ENCODE peak calls at places on chromosomes 11 and 22, in nine cellular contexts. P is CD8-positive, alpha-beta T cell; J is SK-N-SH; H is fibroblast of mammary gland; X is HepG2; A is fibroblast of pulmonary artery; E is GM12865; C is brain microvascular endothelial cell; R is ovary. F is an unnamed sample.

GRCh38 chr11:73121692-73122091 is 20.4 kb downstream of the FCHSD2 start:
- DNase-seq in P (no peak), J (peak), H (peak), X (no peak), A (no peak), E (no peak), C (no peak), R (no peak), F (no peak)

GRCh38 chr11:8776209-8776608 is 93.6 kb downstream of the RPL27A start:
- DNase-seq in P (no peak), J (no peak), H (no peak), X (peak), A (no peak), E (no peak), C (no peak), R (no peak), F (no peak)

GRCh38 chr11:31815743-31816466 is 4.8 kb upstream of the PAX6 start:
- DNase-seq in P (no peak), J (peak), H (no peak), X (no peak), A (no peak), E (no peak), C (no peak), R (no peak), F (no peak)

GRCh38 chr11:69912911-69913451 is 93.8 kb upstream of the FGF3 start:
- DNase-seq in P (no peak), J (peak), H (peak), X (no peak), A (no peak), E (peak), C (no peak), R (peak), F (no peak)

GRCh38 chr11:119937412-119937811 is 200.5 kb downstream of the TRIM29 start:
- DNase-seq in P (no peak), J (no peak), H (no peak), X (no peak), A (no peak), E (no peak), C (no peak), R (no peak), F (no peak)

GRCh38 chr11:45341379-45341778 is 55.2 kb upstream of the SYT13 start:
- DNase-seq in P (no peak), J (no peak), H (no peak), X (no peak), A (no peak), E (no peak), C (no peak), R (no peak), F (no peak)

GRCh38 chr11:111777094-111778046 is 11.2 kb upstream of the PPP2R1B start:
- DNase-seq in P (no peak), J (peak), H (peak), X (peak), A (peak), E (peak), C (peak), R (no peak), F (peak)

GRCh38 chr11:130865091-130865771 is 51.0 kb downstream of the SNX19 start:
- DNase-seq in P (no peak), J (no peak), H (no peak), X (peak), A (no peak), E (no peak), C (no peak), R (no peak), F (no peak)

GRCh38 chr11:131760191-131760951 is 390.0 kb downstream of the NTM start:
- DNase-seq in P (no peak), J (no peak), H (peak), X (no peak), A (peak), E (no peak), C (peak), R (no peak), F (no peak)

GRCh38 chr11:107741044-107741823 is 29.4 kb upstream of the SLN start:
- DNase-seq in P (no peak), J (peak), H (peak), X (peak), A (peak), E (peak), C (peak), R (no peak), F (peak)

GRCh38 chr11:7642747-7643146 is 30.6 kb downstream of the CYB5R2 start:
- DNase-seq in P (no peak), J (no peak), H (no peak), X (no peak), A (no peak), E (no peak), C (no peak), R (no peak), F (no peak)

GRCh38 chr11:78313181-78313788 is 104.3 kb downstream of the GAB2 start:
- DNase-seq in P (no peak), J (no peak), H (peak), X (peak), A (peak), E (no peak), C (peak), R (no peak), F (no peak)

GRCh38 chr11:126578021-126578420 is 222.5 kb downstream of the ST3GAL4 start:
- DNase-seq in P (no peak), J (no peak), H (no peak), X (no peak), A (no peak), E (no peak), C (no peak), R (no peak), F (no peak)

GRCh38 chr11:34165786-34166557 is 60.5 kb downstream of the NAT10 start:
- DNase-seq in P (no peak), J (peak), H (peak), X (no peak), A (no peak), E (no peak), C (no peak), R (no peak), F (no peak)

GRCh38 chr11:6397156-6397555 is 6.9 kb downstream of the SMPD1 start:
- DNase-seq in P (no peak), J (no peak), H (no peak), X (no peak), A (no peak), E (no peak), C (no peak), R (no peak), F (no peak)

GRCh38 chr11:57426439-57426753 is 525 bp downstream of the SLC43A3 start:
- DNase-seq in P (no peak), J (no peak), H (no peak), X (no peak), A (no peak), E (peak), C (no peak), R (no peak), F (no peak)

GRCh38 chr11:112280268-112281126 is 19.8 kb upstream of the PLET1 start:
- DNase-seq in P (peak), J (peak), H (peak), X (peak), A (peak), E (peak), C (peak), R (peak), F (peak)

GRCh38 chr11:95711162-95711944 is 78.2 kb downstream of the FAM76B start:
- DNase-seq in P (no peak), J (no peak), H (peak), X (no peak), A (peak), E (peak), C (peak), R (peak), F (peak)

GRCh38 chr11:34274712-34275398 is 83.0 kb downstream of the ABTB2 start:
- DNase-seq in P (no peak), J (peak), H (peak), X (no peak), A (peak), E (no peak), C (peak), R (peak), F (no peak)

GRCh38 chr22:49966716-49967332 is 6.3 kb downstream of the PIM3 start:
- DNase-seq in P (peak), J (peak), H (no peak), X (peak), A (peak), E (no peak), C (no peak), R (peak), F (peak)

GRCh38 chr11:121634889-121635288 is 182.1 kb upstream of the SORL1-AS1 start:
- DNase-seq in P (no peak), J (no peak), H (peak), X (no peak), A (peak), E (no peak), C (peak), R (no peak), F (no peak)

GRCh38 chr11:44791546-44791945 is 64.8 kb downstream of the TSPAN18 start:
- DNase-seq in P (no peak), J (no peak), H (no peak), X (no peak), A (no peak), E (no peak), C (no peak), R (no peak), F (no peak)

GRCh38 chr22:31753005-31753633 is 700 bp upstream of the DEPDC5 start:
- DNase-seq in P (peak), J (peak), H (no peak), X (peak), A (no peak), E (peak), C (no peak), R (peak), F (peak)

GRCh38 chr22:31749636-31750364 is at the start of gene PRR14L:
- DNase-seq in P (peak), J (peak), H (peak), X (peak), A (peak), E (peak), C (peak), R (peak), F (peak)

GRCh38 chr22:31748490-31748889 is 1.4 kb downstream of the PRR14L start:
- DNase-seq in P (no peak), J (no peak), H (peak), X (no peak), A (no peak), E (peak), C (no peak), R (no peak), F (peak)

GRCh38 chr22:31752096-31752847 is 1.5 kb upstream of the DEPDC5 start:
- DNase-seq in P (no peak), J (no peak), H (no peak), X (no peak), A (no peak), E (no peak), C (no peak), R (no peak), F (no peak)

GRCh38 chr22:31750365-31751284 is 693 bp upstream of the PRR14L start:
- DNase-seq in P (no peak), J (no peak), H (no peak), X (no peak), A (no peak), E (no peak), C (no peak), R (no peak), F (no peak)
- H3K4me3 ChIP-seq in P (peak), J (peak), H (peak), X (peak), A (peak), E (peak), C (no peak), R (peak), F (peak)

DNA sequence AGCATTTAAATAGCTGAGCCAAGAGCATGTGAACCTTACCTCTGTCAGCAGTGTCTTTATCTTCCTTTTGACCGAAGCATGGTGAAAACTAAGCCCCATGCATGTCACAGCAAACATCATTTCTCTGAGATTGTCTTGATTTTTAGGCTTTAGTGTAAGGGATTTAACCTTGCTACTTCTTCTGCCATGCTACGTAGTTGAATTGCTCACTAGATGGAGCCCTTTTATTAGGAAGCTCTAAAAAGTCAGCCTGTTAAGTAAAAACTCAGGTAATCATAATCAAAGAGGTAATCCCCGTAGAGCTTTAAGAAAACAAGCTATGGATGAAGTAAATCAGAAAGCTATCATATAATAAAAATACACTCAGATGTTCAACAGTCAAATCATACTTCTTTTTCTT is 149.5 kb downstream of the PGR start:
- DNase-seq in P (no peak), J (no peak), H (peak), X (peak), A (peak), E (no peak), C (no peak), R (no peak), F (no peak)
- TF ChIP-seq CTCF in P (no peak), J (peak), H (peak), X (peak), A (peak), E (no peak), C (peak), R (peak), F (peak)

GRCh38 chr11:23359297-23359696 is 499.0 kb upstream of the CCDC179 start:
- DNase-seq in P (no peak), J (no peak), H (peak), X (peak), A (peak), E (no peak), C (peak), R (no peak), F (no peak)

GRCh38 chr11:23364076-23364475 is 503.8 kb upstream of the CCDC179 start:
- DNase-seq in P (no peak), J (no peak), H (peak), X (no peak), A (no peak), E (no peak), C (no peak), R (no peak), F (no peak)
- H3K4me3 ChIP-seq in P (no peak), J (no peak), H (no peak), X (no peak), A (no peak), E (no peak), C (no peak), R (no peak), F (no peak)

DNA sequence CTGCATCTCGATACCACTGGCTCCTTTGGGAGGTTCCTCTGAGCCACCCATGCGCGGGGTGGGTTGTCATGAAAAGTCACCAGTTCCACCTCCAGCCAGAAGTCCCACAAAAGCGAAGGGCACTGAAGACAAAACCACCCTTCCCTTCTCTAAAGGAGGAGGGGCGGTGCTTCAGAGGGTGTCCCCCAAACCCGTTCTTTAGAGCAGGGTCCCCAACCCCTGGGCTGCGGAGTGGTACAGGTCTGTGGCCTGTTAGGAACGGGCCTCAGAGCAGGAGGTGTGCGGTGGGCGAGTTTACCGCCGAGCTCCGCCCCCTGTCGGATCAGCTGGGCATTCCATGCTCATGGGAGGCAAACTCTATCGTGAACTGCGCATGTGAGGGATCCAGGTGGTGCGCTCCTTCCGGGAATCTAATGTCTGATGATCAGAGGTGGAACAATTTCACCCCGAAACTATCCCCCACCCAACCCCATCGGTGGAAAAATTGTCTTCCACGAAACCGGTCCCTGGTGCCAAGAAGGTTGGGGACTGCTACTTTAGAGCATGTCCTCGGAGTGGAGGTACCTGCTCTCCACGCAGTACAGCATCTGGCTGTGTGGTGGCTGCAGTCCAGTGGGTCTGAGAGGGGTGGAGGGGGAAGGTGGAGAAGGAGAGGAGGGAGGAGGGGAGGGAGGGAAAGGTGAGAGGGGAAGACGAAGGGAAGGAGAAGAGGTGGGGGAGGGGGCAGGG is 72.9 kb upstream of the SEPTIN5 start:
- DNase-seq in P (no peak), J (peak), H (no peak), X (no peak), A (peak), E (no peak), C (no peak), R (no peak), F (no peak)
- TF ChIP-seq CTCF in P (no peak), J (no peak), H (peak), X (no peak), A (peak), E (peak), C (peak), R (no peak), F (no peak)

GRCh38 chr11:133531450-133531849 is 851 bp downstream of the OPCML start:
- DNase-seq in P (no peak), J (no peak), H (no peak), X (no peak), A (no peak), E (no peak), C (no peak), R (no peak), F (no peak)

GRCh38 chr11:133536198-133536597 is 3.9 kb upstream of the OPCML start:
- DNase-seq in P (no peak), J (no peak), H (no peak), X (no peak), A (no peak), E (no peak), C (no peak), R (no peak), F (no peak)

GRCh38 chr11:133531971-133532651 is at the start of gene OPCML:
- DNase-seq in P (no peak), J (no peak), H (no peak), X (no peak), A (no peak), E (no peak), C (no peak), R (no peak), F (no peak)

GRCh38 chr11:133530501-133530835 is 1.8 kb downstream of the OPCML start:
- DNase-seq in P (no peak), J (no peak), H (no peak), X (no peak), A (no peak), E (no peak), C (no peak), R (no peak), F (no peak)

GRCh38 chr11:133533205-133533604 is 904 bp upstream of the OPCML start:
- DNase-seq in P (no peak), J (no peak), H (no peak), X (no peak), A (no peak), E (no peak), C (no peak), R (no peak), F (no peak)
- H3K4me3 ChIP-seq in P (no peak), J (no peak), H (no peak), X (no peak), A (no peak), E (no peak), C (no peak), R (no peak), F (no peak)

DNA sequence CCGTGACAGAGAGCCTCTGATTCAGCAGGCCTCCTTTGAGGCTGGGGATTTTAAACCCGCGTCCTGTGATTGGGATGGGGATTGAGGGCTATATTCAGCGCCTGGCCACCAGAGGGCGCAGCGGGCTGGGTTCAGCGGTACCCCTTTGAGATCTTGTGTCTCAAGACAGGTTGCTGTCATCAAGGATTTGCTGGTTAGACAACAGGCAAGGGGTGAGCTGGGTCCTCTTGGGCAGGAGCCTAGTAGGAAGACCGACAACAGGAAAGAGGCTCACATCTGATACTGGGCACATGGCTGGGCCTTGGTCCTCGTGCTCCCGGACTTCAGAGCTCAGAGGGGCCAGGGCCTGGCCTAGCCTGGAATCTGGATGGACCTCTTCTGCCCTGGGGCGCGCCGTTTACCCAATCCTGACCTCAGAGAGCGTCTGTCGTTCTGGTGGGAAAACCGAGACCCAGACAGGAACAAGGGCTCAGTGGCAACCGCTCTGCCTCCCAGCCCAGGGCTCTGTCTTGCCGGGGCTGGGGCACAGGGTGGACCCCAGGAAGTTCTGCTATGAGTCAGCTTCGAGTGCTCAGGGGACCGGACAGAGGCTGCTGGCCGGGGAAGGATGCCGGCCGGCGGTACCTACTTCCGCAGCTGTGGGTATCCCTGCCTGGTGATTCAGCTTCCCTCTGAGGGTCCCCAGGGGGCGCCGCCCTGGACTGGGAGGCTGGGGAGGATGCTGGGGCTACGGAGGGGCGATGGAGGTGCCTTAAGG is 926 bp upstream of the SLC35E4 start:
- DNase-seq in P (peak), J (peak), H (peak), X (peak), A (peak), E (peak), C (peak), R (peak), F (peak)
- TF ChIP-seq CTCF in P (peak), J (peak), H (peak), X (peak), A (peak), E (peak), C (peak), R (peak), F (peak)

DNA sequence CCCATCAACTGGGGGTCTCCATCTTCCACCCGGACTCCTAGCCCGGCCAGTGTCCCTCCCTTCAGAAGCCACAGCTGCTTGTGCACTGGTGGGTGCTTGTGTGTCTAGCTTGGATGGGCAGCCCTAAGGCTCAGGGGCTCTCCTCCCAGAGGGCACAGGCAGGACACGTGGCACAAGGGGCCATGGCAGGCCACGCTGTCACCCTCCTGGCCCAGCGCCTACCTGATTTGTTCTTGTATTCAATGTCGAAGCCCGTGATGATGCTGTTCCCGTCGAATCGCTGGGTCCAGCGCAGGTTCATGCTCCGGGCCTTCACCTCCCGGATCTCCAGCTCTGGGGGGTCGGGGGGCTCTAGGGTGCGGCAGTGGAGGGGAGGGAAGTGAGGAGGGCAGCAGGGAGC is 152.6 kb downstream of the CEP164 start:
- DNase-seq in P (no peak), J (no peak), H (no peak), X (no peak), A (no peak), E (no peak), C (no peak), R (no peak), F (no peak)
- H3K4me3 ChIP-seq in P (no peak), J (no peak), H (no peak), X (no peak), A (no peak), E (no peak), C (no peak), R (no peak), F (no peak)

F was measured in GM06990.